ENCODE peak calls at places on chromosomes 3 and 15, in nine cellular contexts. One of them, this sample, is unnamed.

GRCh38 chr15:85763157-85763556 is 31.6 kb downstream of the KLHL25 start:
- DNase-seq in H4: no peak
- DNase-seq in HFFc6: no peak
- DNase-seq in esophagus squamous epithelium: no peak
- DNase-seq in GM12865: no peak
- DNase-seq in T-helper 17 cell: no peak
- DNase-seq in NCI-H2029 treated with DMSO at 0.1 percent for 48 hours: no peak
- DNase-seq in activated CD4-positive, alpha-beta T cell treated with anti-CD3 and anti-CD28 coated beads, Interleukin-2, amount 10 ng/mL, durations not matched to agents 7 days and 5 days: no peak
- DNase-seq in GM23248: no peak
- DNase-seq in this sample: no peak

GRCh38 chr3:47365213-47366153 is 15.3 kb upstream of the PTPN23 start:
- DNase-seq in GM23248: peak; percentile 81
- DNase-seq in GM12865: no peak
- DNase-seq in esophagus squamous epithelium: no peak
- DNase-seq in T-helper 17 cell: no peak
- DNase-seq in HFFc6: peak; percentile 52
- DNase-seq in H4: peak; percentile 19
- DNase-seq in activated CD4-positive, alpha-beta T cell treated with anti-CD3 and anti-CD28 coated beads, Interleukin-2, amount 10 ng/mL, durations not matched to agents 7 days and 5 days: no peak
- DNase-seq in NCI-H2029 treated with DMSO at 0.1 percent for 48 hours: peak; percentile 18
- DNase-seq in this sample: no peak

GRCh38 chr3:138047596-138048195 is 37.7 kb downstream of the CLDN18 start:
- DNase-seq in GM12865: no peak
- DNase-seq in HFFc6: no peak
- DNase-seq in NCI-H2029 treated with DMSO at 0.1 percent for 48 hours: no peak
- DNase-seq in esophagus squamous epithelium: no peak
- DNase-seq in T-helper 17 cell: no peak
- DNase-seq in GM23248: no peak
- DNase-seq in H4: no peak
- DNase-seq in activated CD4-positive, alpha-beta T cell treated with anti-CD3 and anti-CD28 coated beads, Interleukin-2, amount 10 ng/mL, durations not matched to agents 7 days and 5 days: no peak
- DNase-seq in this sample: no peak

GRCh38 chr3:18079062-18079461 is 336.6 kb upstream of the TBC1D5 start:
- DNase-seq in T-helper 17 cell: no peak
- DNase-seq in HFFc6: no peak
- DNase-seq in GM23248: no peak
- DNase-seq in H4: no peak
- DNase-seq in NCI-H2029 treated with DMSO at 0.1 percent for 48 hours: no peak
- DNase-seq in esophagus squamous epithelium: no peak
- DNase-seq in GM12865: no peak
- DNase-seq in activated CD4-positive, alpha-beta T cell treated with anti-CD3 and anti-CD28 coated beads, Interleukin-2, amount 10 ng/mL, durations not matched to agents 7 days and 5 days: no peak
- DNase-seq in this sample: no peak

GRCh38 chr3:152760024-152760563 is 74.8 kb upstream of the P2RY1 start:
- DNase-seq in NCI-H2029 treated with DMSO at 0.1 percent for 48 hours: no peak
- DNase-seq in GM12865: peak; percentile 78
- DNase-seq in esophagus squamous epithelium: no peak
- DNase-seq in GM23248: no peak
- DNase-seq in HFFc6: no peak
- DNase-seq in activated CD4-positive, alpha-beta T cell treated with anti-CD3 and anti-CD28 coated beads, Interleukin-2, amount 10 ng/mL, durations not matched to agents 7 days and 5 days: no peak
- DNase-seq in H4: no peak
- DNase-seq in T-helper 17 cell: no peak
- DNase-seq in this sample: no peak

GRCh38 chr3:113128386-113129015 is 82.9 kb upstream of the BOC start:
- DNase-seq in GM23248: peak; percentile 45
- DNase-seq in NCI-H2029 treated with DMSO at 0.1 percent for 48 hours: no peak
- DNase-seq in T-helper 17 cell: no peak
- DNase-seq in activated CD4-positive, alpha-beta T cell treated with anti-CD3 and anti-CD28 coated beads, Interleukin-2, amount 10 ng/mL, durations not matched to agents 7 days and 5 days: no peak
- DNase-seq in HFFc6: no peak
- DNase-seq in GM12865: no peak
- DNase-seq in esophagus squamous epithelium: no peak
- DNase-seq in H4: no peak
- DNase-seq in this sample: no peak

GRCh38 chr3:193594946-193595689 is 2.1 kb downstream of the OPA1 start:
- DNase-seq in esophagus squamous epithelium: no peak
- DNase-seq in HFFc6: peak; percentile 8
- DNase-seq in T-helper 17 cell: no peak
- DNase-seq in activated CD4-positive, alpha-beta T cell treated with anti-CD3 and anti-CD28 coated beads, Interleukin-2, amount 10 ng/mL, durations not matched to agents 7 days and 5 days: no peak
- DNase-seq in GM23248: peak; percentile 40
- DNase-seq in GM12865: no peak
- DNase-seq in H4: no peak
- DNase-seq in NCI-H2029 treated with DMSO at 0.1 percent for 48 hours: no peak
- DNase-seq in this sample: no peak

GRCh38 chr3:9214185-9214584 is 35.3 kb downstream of the SRGAP3 start:
- DNase-seq in NCI-H2029 treated with DMSO at 0.1 percent for 48 hours: no peak
- DNase-seq in GM12865: no peak
- DNase-seq in HFFc6: no peak
- DNase-seq in activated CD4-positive, alpha-beta T cell treated with anti-CD3 and anti-CD28 coated beads, Interleukin-2, amount 10 ng/mL, durations not matched to agents 7 days and 5 days: no peak
- DNase-seq in GM23248: peak; percentile 36
- DNase-seq in H4: no peak
- DNase-seq in T-helper 17 cell: no peak
- DNase-seq in esophagus squamous epithelium: no peak
- DNase-seq in this sample: no peak

GRCh38 chr3:51398595-51399310 is 7.7 kb downstream of the RBM15B start:
- DNase-seq in esophagus squamous epithelium: no peak
- DNase-seq in HFFc6: no peak
- DNase-seq in T-helper 17 cell: no peak
- DNase-seq in GM23248: no peak
- DNase-seq in NCI-H2029 treated with DMSO at 0.1 percent for 48 hours: no peak
- DNase-seq in activated CD4-positive, alpha-beta T cell treated with anti-CD3 and anti-CD28 coated beads, Interleukin-2, amount 10 ng/mL, durations not matched to agents 7 days and 5 days: no peak
- DNase-seq in GM12865: no peak
- DNase-seq in H4: no peak
- DNase-seq in this sample: no peak

GRCh38 chr3:13702226-13702820 is 153.4 kb downstream of the FBLN2 start:
- DNase-seq in T-helper 17 cell: no peak
- DNase-seq in GM23248: no peak
- DNase-seq in esophagus squamous epithelium: no peak
- DNase-seq in HFFc6: no peak
- DNase-seq in activated CD4-positive, alpha-beta T cell treated with anti-CD3 and anti-CD28 coated beads, Interleukin-2, amount 10 ng/mL, durations not matched to agents 7 days and 5 days: no peak
- DNase-seq in GM12865: no peak
- DNase-seq in H4: no peak
- DNase-seq in NCI-H2029 treated with DMSO at 0.1 percent for 48 hours: no peak
- DNase-seq in this sample: no peak

GRCh38 chr3:161576733-161577510 is 80.3 kb downstream of the OTOL1 start:
- DNase-seq in T-helper 17 cell: no peak
- DNase-seq in activated CD4-positive, alpha-beta T cell treated with anti-CD3 and anti-CD28 coated beads, Interleukin-2, amount 10 ng/mL, durations not matched to agents 7 days and 5 days: no peak
- DNase-seq in NCI-H2029 treated with DMSO at 0.1 percent for 48 hours: no peak
- DNase-seq in GM12865: no peak
- DNase-seq in HFFc6: no peak
- DNase-seq in H4: no peak
- DNase-seq in esophagus squamous epithelium: no peak
- DNase-seq in GM23248: peak; percentile 3
- DNase-seq in this sample: no peak

GRCh38 chr3:160757624-160758106 is 1.6 kb downstream of the PPM1L start:
- DNase-seq in GM12865: no peak
- DNase-seq in NCI-H2029 treated with DMSO at 0.1 percent for 48 hours: no peak
- DNase-seq in H4: no peak
- DNase-seq in HFFc6: no peak
- DNase-seq in GM23248: no peak
- DNase-seq in T-helper 17 cell: no peak
- DNase-seq in activated CD4-positive, alpha-beta T cell treated with anti-CD3 and anti-CD28 coated beads, Interleukin-2, amount 10 ng/mL, durations not matched to agents 7 days and 5 days: no peak
- DNase-seq in esophagus squamous epithelium: no peak
- DNase-seq in this sample: no peak

This sample was measured in GM10248.